ENCODE peak calls at places on chromosomes 7 and 10, in six cellular contexts. T, E, P, U, M and S are unnamed samples.

GRCh38 chr7:158564648-158565005 is 23.0 kb downstream of the PTPRN2 start:
- DNase-seq in T (no peak), E (no peak), P (no peak), U (no peak), M (no peak), S (no peak)

GRCh38 chr10:76334306-76334705 is 902.9 kb downstream of the LRMDA start:
- DNase-seq in T (no peak), E (no peak), P (no peak), U (no peak), M (no peak), S (no peak)

GRCh38 chr10:60611291-60611747 is 167.0 kb upstream of the CDK1 start:
- DNase-seq in T (no peak), E (no peak), P (no peak), U (no peak), M (peak), S (peak)

GRCh38 chr10:124259139-124259825 is 159.4 kb downstream of the OAT start:
- DNase-seq in T (no peak), E (no peak), P (peak), U (no peak), M (no peak), S (peak)

GRCh38 chr7:80707318-80707717 is 68.9 kb downstream of the CD36 start:
- DNase-seq in T (no peak), E (no peak), P (no peak), U (no peak), M (no peak), S (no peak)

GRCh38 chr10:80187465-80188409 is 17.6 kb downstream of the ANXA11 start:
- DNase-seq in T (no peak), E (no peak), P (peak), U (no peak), M (no peak), S (peak)

GRCh38 chr10:36759111-36759805 is 366.1 kb upstream of the ANKRD30A start:
- DNase-seq in T (no peak), E (no peak), P (no peak), U (no peak), M (peak), S (no peak)

GRCh38 chr10:119131512-119132240 is 27.8 kb downstream of the DENND10 start:
- DNase-seq in T (no peak), E (no peak), P (peak), U (no peak), M (peak), S (peak)

GRCh38 chr7:27873981-27874957 is 134.3 kb downstream of the TAX1BP1 start:
- DNase-seq in T (no peak), E (peak), P (no peak), U (no peak), M (peak), S (no peak)

GRCh38 chr7:152173372-152174070 is 148.0 kb downstream of the GALNT11 start:
- DNase-seq in T (no peak), E (no peak), P (no peak), U (no peak), M (no peak), S (no peak)

GRCh38 chr10:1291178-1292090 is 235.2 kb downstream of the WDR37 start:
- DNase-seq in T (no peak), E (no peak), P (no peak), U (no peak), M (no peak), S (no peak)

GRCh38 chr7:25951414-25952276 is 200.4 kb upstream of the NFE2L3 start:
- DNase-seq in T (peak), E (no peak), P (no peak), U (peak), M (no peak), S (no peak)

GRCh38 chr7:25947669-25948516 is 204.1 kb upstream of the NFE2L3 start:
- DNase-seq in T (peak), E (no peak), P (peak), U (no peak), M (no peak), S (no peak)

GRCh38 chr7:25950488-25951413 is 201.2 kb upstream of the NFE2L3 start:
- DNase-seq in T (peak), E (no peak), P (peak), U (peak), M (peak), S (peak)

GRCh38 chr7:25952277-25953057 is 199.5 kb upstream of the NFE2L3 start:
- DNase-seq in T (peak), E (no peak), P (no peak), U (no peak), M (no peak), S (no peak)

GRCh38 chr7:25949672-25950487 is 202.1 kb upstream of the NFE2L3 start:
- DNase-seq in T (peak), E (no peak), P (peak), U (peak), M (no peak), S (no peak)
- TF ChIP-seq CTCF in T (no peak), E (no peak), P (peak), U (no peak), M (no peak), S (peak)

DNA sequence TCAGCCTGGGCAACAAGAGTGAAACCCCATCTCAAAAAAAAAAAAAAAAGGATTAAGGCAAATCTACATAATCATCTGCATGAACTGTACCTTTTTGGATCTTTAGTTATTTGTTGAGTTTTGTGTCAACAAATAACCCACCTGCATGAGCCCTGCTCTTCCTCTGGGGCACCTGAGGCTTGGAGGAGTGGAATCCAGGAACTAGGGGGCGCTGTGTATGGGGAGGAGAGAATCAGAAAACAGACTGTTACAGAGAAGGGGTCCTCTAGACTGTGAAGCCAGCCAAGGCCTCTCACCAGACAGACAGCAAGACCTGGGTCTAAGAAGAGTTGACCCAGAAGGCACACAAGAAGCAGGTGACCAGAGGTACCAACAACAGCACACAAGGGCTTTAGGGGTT is 682.8 kb upstream of the NRP1 start:
- DNase-seq in T (no peak), E (no peak), P (no peak), U (no peak), M (no peak), S (no peak)
- TF ChIP-seq CTCF in T (no peak), E (no peak), P (no peak), U (peak), M (no peak), S (no peak)

DNA sequence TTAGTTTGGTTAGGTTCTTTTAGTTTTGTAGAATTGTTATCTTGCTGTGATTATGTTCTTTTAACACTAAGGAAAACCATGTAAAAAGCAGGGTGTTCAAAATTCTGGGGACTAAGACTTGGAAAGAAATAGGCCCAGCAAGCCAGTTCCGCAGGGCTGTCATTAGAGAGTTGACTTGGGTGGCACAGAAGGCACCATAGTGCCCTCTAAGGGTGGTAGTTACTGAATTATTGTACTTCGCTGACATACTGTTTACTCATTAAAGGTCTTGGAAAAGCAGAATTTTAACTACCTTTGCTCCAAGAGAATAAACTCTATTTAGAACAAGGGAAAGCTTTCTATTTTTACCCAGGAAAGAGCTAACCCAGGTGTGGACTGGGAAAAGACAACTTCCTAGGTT is 86.5 kb downstream of the OTUD1 start:
- DNase-seq in T (no peak), E (no peak), P (peak), U (no peak), M (peak), S (no peak)
- TF ChIP-seq CTCF in T (peak), E (peak), P (peak), U (no peak), M (no peak), S (peak)

GRCh38 chr7:26499316-26499897 is 207.7 kb downstream of the SNX10 start:
- DNase-seq in T (no peak), E (no peak), P (no peak), U (no peak), M (no peak), S (no peak)

GRCh38 chr7:26504417-26504816 is 212.8 kb downstream of the SNX10 start:
- DNase-seq in T (no peak), E (no peak), P (no peak), U (no peak), M (no peak), S (no peak)

GRCh38 chr7:26497801-26498596 is 206.3 kb downstream of the SNX10 start:
- DNase-seq in T (no peak), E (no peak), P (no peak), U (no peak), M (no peak), S (no peak)

GRCh38 chr7:26495569-26495968 is 203.9 kb downstream of the SNX10 start:
- DNase-seq in T (no peak), E (no peak), P (no peak), U (no peak), M (no peak), S (no peak)

GRCh38 chr7:26500749-26501352 is 209.2 kb downstream of the SNX10 start:
- DNase-seq in T (no peak), E (no peak), P (peak), U (no peak), M (peak), S (no peak)
- TF ChIP-seq CTCF in T (peak), E (peak), P (peak), U (peak), M (peak), S (peak)